ENCODE peak calls at places on chromosomes 7 and 10, in six cellular contexts. V is HFFc6, E is fibroblast of pulmonary artery, I is upper lobe of right lung, O is IMR-90, K is WTC11. P is an unnamed sample.

GRCh38 chr10:43890124-43890523 is 241.4 kb upstream of the ZNF32 start:
- DNase-seq in K (no peak), E (peak), O (peak), V (peak), I (no peak), P (no peak)

GRCh38 chr10:102859911-102860310 is 5.9 kb downstream of the BORCS7 start:
- DNase-seq in E (no peak), I (no peak), O (no peak), K (no peak), V (no peak), P (no peak)

GRCh38 chr10:123454987-123455386 is 211.2 kb upstream of the GPR26 start:
- DNase-seq in O (no peak), K (no peak), V (no peak), E (no peak), I (no peak), P (no peak)

GRCh38 chr7:84393776-84394175 is 199.2 kb upstream of the SEMA3A start:
- DNase-seq in E (peak), K (no peak), I (no peak), V (peak), O (peak), P (no peak)

GRCh38 chr10:100997364-100998182 is 2.0 kb upstream of the LZTS2 start:
- DNase-seq in V (peak), K (peak), I (peak), E (peak), O (peak), P (peak)

GRCh38 chr10:26890956-26891355 is 30.2 kb upstream of the ABI1 start:
- DNase-seq in I (no peak), O (peak), V (peak), E (peak), K (peak), P (peak)

GRCh38 chr7:27693794-27694193 is 31.1 kb upstream of the HIBADH start:
- DNase-seq in O (peak), I (no peak), E (peak), K (no peak), V (no peak), P (no peak)

GRCh38 chr10:62456611-62457101 is 82.5 kb downstream of the ZNF365 start:
- DNase-seq in E (no peak), I (no peak), O (peak), V (peak), K (no peak), P (no peak)

GRCh38 chr7:88321694-88322093 is 15.0 kb upstream of the STEAP4 start:
- DNase-seq in V (no peak), O (no peak), E (no peak), K (no peak), I (no peak), P (no peak)

DNA sequence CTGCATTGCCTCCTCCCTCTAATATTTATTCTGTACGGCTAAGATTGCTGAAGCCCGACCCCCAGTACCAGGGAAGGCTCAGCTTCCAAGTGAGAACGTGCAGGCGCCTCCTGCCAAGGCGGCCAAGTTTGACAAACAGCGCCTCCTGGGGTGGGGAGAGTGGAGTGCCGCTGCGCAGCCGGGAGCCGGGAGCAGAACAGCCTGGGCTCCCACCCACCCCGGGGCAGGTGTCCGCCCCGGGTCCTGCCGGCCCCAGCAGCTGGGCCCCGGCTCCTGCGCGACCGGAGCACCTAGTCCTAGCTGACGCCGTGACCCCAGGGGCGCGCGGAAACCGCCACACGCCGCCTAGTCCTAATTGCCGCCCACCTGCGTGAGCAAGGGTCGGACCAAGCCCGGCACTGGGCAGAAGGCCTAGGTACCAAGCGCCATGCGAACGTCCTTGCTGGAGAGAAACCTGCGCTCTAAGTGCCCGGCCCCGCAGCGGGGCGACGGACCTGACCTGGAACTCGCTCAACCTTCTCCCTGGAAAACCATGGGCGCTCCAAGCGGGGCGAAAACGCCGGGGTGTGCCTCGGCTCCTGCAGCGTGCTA is 5.0 kb upstream of the EBF3 start:
- DNase-seq in V (no peak), I (no peak), O (peak), E (peak), K (peak), P (peak)
- TF ChIP-seq CTCF in V (peak), I (peak), O (peak), E (peak), K (peak), P (peak)

DNA sequence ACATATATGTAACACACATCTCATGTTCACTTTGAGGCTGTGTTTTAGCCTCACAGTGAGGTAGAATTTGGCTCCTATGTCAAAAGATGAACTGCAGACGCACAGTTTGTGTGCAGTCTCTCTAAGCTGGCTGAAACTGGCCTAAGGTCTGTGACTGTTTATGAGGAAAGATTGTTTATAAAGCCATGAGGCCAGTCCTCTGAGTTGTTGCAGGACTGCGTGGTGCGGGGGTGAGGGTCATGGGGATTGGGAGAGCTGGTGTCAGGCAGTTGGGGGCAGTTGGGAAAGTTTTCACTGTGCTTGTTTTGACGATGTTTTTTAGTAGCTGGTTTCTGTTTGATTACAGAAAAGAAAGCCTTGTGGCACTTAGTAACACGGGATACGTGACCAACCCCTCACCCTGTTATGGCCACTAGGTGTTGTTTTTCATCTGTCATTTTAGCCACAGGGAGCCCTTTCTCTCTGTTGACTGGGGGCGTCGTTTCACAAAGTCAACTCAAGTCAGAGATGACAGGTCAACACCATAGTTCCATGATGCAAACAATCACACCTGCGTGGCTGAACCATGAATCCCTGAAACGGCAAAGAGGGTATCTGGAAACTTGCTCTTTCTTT is 310.9 kb downstream of the CCDC3 start:
- DNase-seq in I (no peak), E (no peak), V (no peak), O (peak), K (no peak), P (no peak)
- TF ChIP-seq CTCF in I (no peak), E (no peak), V (no peak), O (no peak), K (no peak), P (no peak)

GRCh38 chr7:45543470-45543869 is 30.7 kb upstream of the ADCY1 start:
- DNase-seq in O (no peak), E (no peak), V (no peak), I (no peak), K (no peak), P (no peak)
- TF ChIP-seq CTCF in O (no peak), E (no peak), V (no peak), I (no peak), K (no peak), P (no peak)

DNA sequence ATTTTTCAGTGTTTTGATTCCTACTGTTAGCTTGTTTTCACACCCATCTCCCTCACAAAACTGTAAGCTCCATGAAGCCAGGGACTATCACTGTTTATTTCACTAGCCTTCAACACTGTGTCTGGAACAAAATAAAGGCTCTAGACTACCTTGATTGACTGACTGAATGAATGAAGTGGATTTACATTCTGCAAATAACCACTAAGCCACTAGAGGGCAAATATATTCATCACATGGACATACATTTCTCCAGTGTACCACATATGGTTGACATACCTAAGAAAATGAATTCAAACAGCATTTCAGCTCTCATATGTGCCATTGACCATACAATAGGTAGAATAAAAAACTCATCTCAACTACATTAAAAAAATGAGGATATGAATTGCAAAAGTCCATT is 185.9 kb downstream of the RAB11FIP2 start:
- DNase-seq in O (peak), V (no peak), E (peak), K (no peak), I (no peak), P (no peak)
- TF ChIP-seq CTCF in O (no peak), V (peak), E (peak), K (peak), I (no peak), P (peak)

DNA sequence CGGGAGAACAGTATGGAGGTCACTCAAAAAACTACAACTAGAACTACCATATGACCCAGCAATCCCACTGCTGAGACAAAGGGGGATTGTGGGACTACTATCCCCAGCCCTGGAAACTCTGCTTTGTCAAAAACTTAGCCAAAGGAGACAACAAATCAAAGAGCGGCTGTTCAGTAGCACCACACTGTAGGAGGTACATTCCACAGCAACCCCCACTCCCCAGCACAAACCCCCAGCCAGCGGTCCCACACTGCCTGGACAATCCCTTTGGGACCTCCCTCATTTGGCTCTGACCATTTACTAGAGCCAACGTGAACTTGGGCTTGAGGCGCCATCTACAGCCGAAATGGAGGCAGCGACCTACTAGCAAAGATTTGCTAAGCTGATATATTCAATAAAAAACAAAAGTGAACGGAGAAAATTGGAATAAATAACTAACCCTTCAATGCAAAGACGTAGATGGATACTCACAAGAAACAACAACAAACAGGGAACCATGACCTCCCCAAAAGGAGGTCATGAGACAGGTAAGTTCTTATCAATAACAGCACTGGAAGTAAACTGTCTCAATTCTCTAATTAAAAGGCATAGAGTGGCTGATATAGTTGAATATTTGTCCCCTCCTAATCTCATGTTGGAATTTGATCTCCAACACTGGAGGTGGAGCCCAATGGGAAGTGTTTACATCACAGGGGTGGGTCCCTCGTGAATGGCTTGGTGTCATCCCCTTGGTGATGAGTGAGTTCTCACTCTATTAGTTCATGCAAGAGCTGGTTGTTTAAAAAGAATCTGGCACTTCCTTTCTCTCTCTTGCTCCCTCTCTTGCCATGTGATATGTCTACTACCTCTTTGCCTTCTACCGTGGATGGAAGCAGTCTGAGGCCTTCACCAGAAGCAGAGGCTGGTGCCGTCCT is 119.0 kb upstream of the KCNMA1 start:
- DNase-seq in I (no peak), K (peak), O (peak), V (peak), E (peak), P (peak)
- TF ChIP-seq CTCF in I (peak), K (peak), O (peak), V (peak), E (peak), P (peak)

P was measured in glutamatergic neuron.